ENCODE peak calls at places on chromosomes 7 and 10, in seven cellular contexts. K, N, Z, U, S, Y and X are unnamed samples.
A peak's percentile ranks its signal among the peaks of the same experiment; 100 is the strongest.

GRCh38 chr7:27167916-27168264 is 2.6 kb upstream of the HOXA9 start:
- DNase-seq in K (no peak), N (no peak), Z (no peak), U (peak; percentile 22), S (no peak), Y (no peak), X (no peak)

GRCh38 chr7:117270371-117270770 is 52.5 kb downstream of the WNT2 start:
- DNase-seq in K (no peak), N (no peak), Z (no peak), U (no peak), S (no peak), Y (no peak), X (no peak)

GRCh38 chr7:71752171-71752935 is 620.4 kb downstream of the GALNT17 start:
- DNase-seq in K (peak; percentile 70), N (peak; percentile 0), Z (peak; percentile 50), U (peak; percentile 68), S (no peak), Y (peak; percentile 22), X (peak; percentile 30)

GRCh38 chr7:107502797-107503196 is 32.9 kb downstream of the GPR22 start:
- DNase-seq in K (no peak), N (no peak), Z (no peak), U (no peak), S (no peak), Y (no peak), X (no peak)

GRCh38 chr10:90960355-90960814 is 39.5 kb upstream of the ANKRD1 start:
- DNase-seq in K (peak; percentile 22), N (no peak), Z (no peak), U (no peak), S (no peak), Y (peak; percentile 75), X (peak; percentile 45)

GRCh38 chr7:150450491-150450992 is at the start of gene GIMAP8:
- DNase-seq in K (no peak), N (peak; percentile 14), Z (peak; percentile 61), U (peak; percentile 86), S (peak; percentile 60), Y (no peak), X (peak; percentile 82)

GRCh38 chr10:100348389-100348927 is 1.4 kb downstream of the SCD start:
- DNase-seq in K (no peak), N (no peak), Z (no peak), U (no peak), S (no peak), Y (no peak), X (no peak)

GRCh38 chr7:137081694-137082093 is 213.2 kb downstream of the CHRM2 start:
- DNase-seq in K (no peak), N (no peak), Z (no peak), U (peak; percentile 46), S (no peak), Y (peak; percentile 95), X (no peak)

GRCh38 chr7:141003172-141004080 is 11.3 kb downstream of the MRPS33 start:
- DNase-seq in K (no peak), N (no peak), Z (no peak), U (no peak), S (no peak), Y (no peak), X (no peak)

GRCh38 chr10:116960066-116960465 is 44.9 kb downstream of the SHTN1 start:
- DNase-seq in K (no peak), N (no peak), Z (no peak), U (no peak), S (no peak), Y (peak; percentile 72), X (no peak)

GRCh38 chr10:120485946-120486345 is 28.9 kb downstream of the PLPP4 start:
- DNase-seq in K (no peak), N (no peak), Z (no peak), U (no peak), S (no peak), Y (no peak), X (no peak)

GRCh38 chr7:74453321-74454011 is at the start of gene GTF2IRD1:
- DNase-seq in K (peak; percentile 48), N (peak; percentile 53), Z (peak; percentile 52), U (peak; percentile 91), S (peak; percentile 34), Y (peak; percentile 74), X (peak; percentile 31)

GRCh38 chr7:106167439-106168136 is 55.5 kb upstream of the SYPL1 start:
- DNase-seq in K (no peak), N (no peak), Z (no peak), U (no peak), S (no peak), Y (peak; percentile 46), X (no peak)

GRCh38 chr7:26369519-26370385 is 78.1 kb downstream of the SNX10 start:
- DNase-seq in K (no peak), N (peak; percentile 75), Z (no peak), U (no peak), S (no peak), Y (peak; percentile 58), X (peak; percentile 48)

GRCh38 chr7:54987772-54988171 is 31.0 kb upstream of the EGFR start:
- DNase-seq in K (no peak), N (no peak), Z (no peak), U (no peak), S (no peak), Y (no peak), X (no peak)

GRCh38 chr7:42232275-42232674 is 4.7 kb downstream of the GLI3 start:
- DNase-seq in K (no peak), N (no peak), Z (no peak), U (no peak), S (no peak), Y (peak; percentile 57), X (no peak)

GRCh38 chr7:31633454-31633853 is 53.6 kb upstream of the PPP1R17 start:
- DNase-seq in K (no peak), N (no peak), Z (no peak), U (no peak), S (no peak), Y (no peak), X (no peak)

GRCh38 chr7:134331393-134331792 is 14.7 kb upstream of the SLC35B4 start:
- DNase-seq in K (no peak), N (no peak), Z (no peak), U (no peak), S (no peak), Y (no peak), X (no peak)

GRCh38 chr7:14125998-14126397 is 136.5 kb upstream of the ETV1 start:
- DNase-seq in K (no peak), N (no peak), Z (no peak), U (no peak), S (no peak), Y (peak; percentile 4), X (no peak)